ENCODE peak calls at places on chromosome 16, in five cellular contexts. S, E, Q, F and O are unnamed samples. For H3K4me1, the result is how much of the 10 kb centered on the place peaks cover.

GRCh38 chr16:10965440-10966039 is 21.2 kb downstream of the CLEC16A start:
- DNase-seq in F (no peak), Q (no peak), E (no peak), S (no peak), O (no peak)

GRCh38 chr16:65122974-65123845 is 1.3 kb upstream of the CDH11 start:
- DNase-seq in S (peak), F (peak), Q (peak), E (no peak), O (no peak)

GRCh38 chr16:68396481-68396880 is 51.8 kb downstream of the SMPD3 start:
- DNase-seq in S (no peak), F (no peak), E (no peak), Q (no peak), O (no peak)

GRCh38 chr16:85541181-85541580 is 71.9 kb upstream of the GSE1 start:
- DNase-seq in Q (no peak), E (no peak), F (no peak), S (no peak), O (no peak)

GRCh38 chr16:78703951-78704350 is 604.5 kb downstream of the WWOX start:
- DNase-seq in Q (no peak), S (no peak), E (no peak), F (no peak), O (no peak)

GRCh38 chr16:70520612-70521297 is 2.6 kb downstream of the COG4 start:
- DNase-seq in S (no peak), E (no peak), F (no peak), Q (no peak), O (no peak)

GRCh38 chr16:49608801-49609200 is 235.2 kb downstream of the C16orf78 start:
- DNase-seq in Q (no peak), F (no peak), E (no peak), S (no peak), O (peak)

GRCh38 chr16:66551788-66552287 is 538 bp upstream of the CKLF start:
- DNase-seq in S (no peak), E (no peak), F (no peak), Q (no peak), O (no peak)

GRCh38 chr16:68297908-68298307 is 12.8 kb downstream of the SLC7A6OS start:
- DNase-seq in F (no peak), E (no peak), S (no peak), Q (no peak), O (no peak)

GRCh38 chr16:86462334-86463084 is 47.8 kb upstream of the FOXF1 start:
- DNase-seq in Q (no peak), E (no peak), F (no peak), S (no peak), O (no peak)

GRCh38 chr16:31052131-31052530 is 18.8 kb downstream of the STX4 start:
- DNase-seq in F (no peak), E (no peak), S (peak), Q (no peak), O (no peak)

GRCh38 chr16:4795828-4796572 is 831 bp downstream of the SMIM22 start:
- DNase-seq in F (no peak), Q (no peak), E (no peak), S (no peak), O (no peak)

GRCh38 chr16:8678068-8678927 is 3.9 kb downstream of the ABAT start:
- DNase-seq in Q (no peak), E (no peak), F (no peak), S (no peak), O (no peak)

GRCh38 chr16:25988089-25988488 is 296.3 kb downstream of the HS3ST4 start:
- DNase-seq in F (no peak), E (no peak), S (no peak), Q (no peak), O (no peak)

GRCh38 chr16:10297341-10298006 is 88.4 kb upstream of the ATF7IP2 start:
- DNase-seq in F (no peak), E (no peak), S (peak), Q (no peak), O (peak)

GRCh38 chr16:88355389-88356123 is 27.2 kb upstream of the ZNF469 start:
- DNase-seq in S (no peak), Q (no peak), F (peak), E (no peak), O (no peak)

GRCh38 chr16:70747703-70748631 is 53.0 kb downstream of the VAC14 start:
- DNase-seq in E (no peak), F (peak), Q (no peak), S (no peak), O (no peak)

GRCh38 chr16:23534868-23535860 is 22.0 kb downstream of the EARS2 start:
- DNase-seq in F (no peak), E (no peak), S (no peak), Q (no peak), O (no peak)

GRCh38 chr16:11105038-11105903 is 150.7 kb downstream of the SOCS1 start:
- DNase-seq in Q (no peak), E (no peak), F (no peak), S (peak), O (no peak)

GRCh38 chr16:55370762-55371482 is 46.9 kb downstream of the IRX6 start:
- DNase-seq in S (peak), F (peak), Q (peak), E (peak), O (peak)

GRCh38 chr16:17556276-17557052 is 85.7 kb upstream of the XYLT1 start:
- DNase-seq in F (no peak), E (no peak), S (no peak), Q (no peak), O (no peak)

GRCh38 chr16:27698266-27698665 is 148.3 kb downstream of the KATNIP start:
- DNase-seq in S (no peak), F (peak), E (peak), Q (no peak), O (peak)

GRCh38 chr16:67016681-67017450 is 12.1 kb upstream of the CBFB start:
- DNase-seq in S (no peak), F (peak), Q (no peak), E (peak), O (no peak)

GRCh38 chr16:64841482-64841881 is 280.4 kb downstream of the CDH11 start:
- DNase-seq in F (no peak), Q (no peak), S (no peak), E (no peak), O (no peak)

GRCh38 chr16:69040144-69040909 is 65.1 kb upstream of the HAS3 start:
- DNase-seq in S (no peak), E (no peak), F (no peak), Q (no peak), O (no peak)

GRCh38 chr16:83701494-83701893 is 106.3 kb upstream of the HSBP1 start:
- DNase-seq in Q (peak), F (peak), S (no peak), E (no peak), O (no peak)

GRCh38 chr16:69131167-69131748 is 1.1 kb downstream of the CHTF8 start:
- DNase-seq in Q (no peak), F (peak), E (no peak), S (no peak), O (no peak)

GRCh38 chr16:12178251-12178990 is 201.9 kb downstream of the SNX29 start:
- DNase-seq in F (no peak), E (no peak), S (no peak), Q (peak), O (no peak)

GRCh38 chr16:89970011-89970410 is 21.5 kb downstream of the DEF8 start:
- DNase-seq in S (no peak), F (no peak), Q (no peak), E (no peak), O (no peak)

GRCh38 chr16:48522041-48522440 is 87.9 kb downstream of the N4BP1 start:
- DNase-seq in F (no peak), S (no peak), E (no peak), Q (no peak), O (no peak)

GRCh38 chr16:12132290-12132689 is 155.8 kb downstream of the SNX29 start:
- DNase-seq in S (no peak), Q (no peak), E (no peak), F (no peak), O (no peak)

GRCh38 chr16:84144859-84145639 is at the start of the genes DNAAF1 and HSDL1:
- DNase-seq in E (peak), F (peak), S (peak), Q (peak), O (peak)

GRCh38 chr16:48182979-48183537 is 27.3 kb upstream of the ABCC12 start:
- DNase-seq in E (no peak), F (no peak), S (no peak), Q (no peak), O (no peak)

GRCh38 chr16:66735891-66736290 is 15.5 kb downstream of the DYNC1LI2 start:
- DNase-seq in S (no peak), E (no peak), Q (no peak), F (no peak), O (no peak)

GRCh38 chr16:68070811-68071546 is 14.2 kb upstream of the NFATC3 start:
- DNase-seq in E (no peak), F (no peak), Q (no peak), S (no peak), O (peak)

GRCh38 chr16:12390644-12391043 is 413.0 kb downstream of the CPPED1 start:
- DNase-seq in S (no peak), F (no peak), Q (no peak), E (no peak), O (no peak)

GRCh38 chr16:70553175-70553574 is 29.6 kb downstream of the SF3B3 start:
- DNase-seq in E (no peak), S (no peak), F (no peak), Q (no peak), O (no peak)

GRCh38 chr16:2967721-2968161 is 1.4 kb upstream of the PAQR4 start:
- DNase-seq in Q (no peak), E (no peak), S (no peak), F (no peak), O (no peak)
- H3K4me1 ChIP-seq in Q (half or more), E (under half), S (half or more), F (under half), O (under half)

DNA sequence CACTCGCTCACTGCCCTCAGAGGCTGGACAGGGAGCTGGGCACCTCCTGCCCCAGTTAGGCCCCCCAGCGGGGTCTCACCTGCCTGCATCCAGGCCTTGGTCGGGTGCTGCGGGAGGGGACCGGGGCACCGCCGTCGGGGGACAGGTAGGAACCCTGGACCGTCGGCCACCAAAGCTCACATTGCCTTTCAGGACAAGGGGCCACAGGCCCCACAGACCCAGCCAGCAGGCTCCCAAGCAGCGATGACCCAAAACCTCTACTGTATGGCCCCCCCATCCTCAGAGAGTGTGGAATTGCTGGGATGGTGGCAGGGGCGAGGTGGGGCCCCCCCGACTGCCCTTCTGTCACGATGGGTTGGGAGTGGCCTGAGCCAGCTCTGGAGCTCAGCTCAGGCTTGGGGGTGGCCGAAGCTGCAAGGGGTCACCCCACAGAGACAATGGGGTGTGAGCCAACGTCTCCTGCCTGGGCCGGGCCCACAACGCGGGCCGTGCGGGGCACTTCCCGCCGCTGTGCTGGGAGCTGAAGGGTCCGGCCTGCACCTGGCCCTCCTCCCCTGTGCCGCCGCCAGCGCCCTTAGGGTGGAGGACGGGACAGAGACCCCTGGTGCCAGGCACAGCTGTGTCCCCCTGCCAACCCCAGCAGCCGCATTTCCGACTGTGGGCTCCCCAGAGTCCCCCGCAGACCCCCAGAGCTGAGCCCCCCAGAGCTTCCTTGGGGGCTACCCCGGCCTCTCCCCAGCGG is 498 bp downstream of the IGFALS start:
- DNase-seq in E (no peak), S (no peak), F (peak), Q (peak), O (no peak)
- H3K4me1 ChIP-seq in E (under half), S (under half), F (under half), Q (under half), O (under half)

DNA sequence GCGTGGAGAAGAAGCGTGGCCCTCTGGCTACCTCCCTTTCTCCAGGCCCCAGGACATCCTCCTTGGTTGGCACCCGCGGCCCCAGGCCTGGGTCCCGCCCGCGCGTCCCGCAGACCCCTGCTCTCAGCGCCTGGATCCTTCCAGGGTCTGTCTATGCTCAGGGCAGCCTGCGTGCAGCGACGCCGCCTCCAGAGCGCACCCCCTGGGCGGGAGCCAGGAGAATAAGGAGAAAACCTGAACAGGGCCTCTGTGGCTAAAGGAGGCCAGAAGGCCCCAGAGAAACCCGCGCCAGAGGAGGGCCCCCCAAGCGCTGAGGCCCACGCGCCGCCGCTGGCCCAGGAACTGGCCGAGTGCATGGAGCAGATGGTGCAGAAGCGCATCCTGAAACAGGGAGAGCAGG is 40.4 kb upstream of the DNAJA2 start:
- DNase-seq in S (no peak), E (no peak), Q (no peak), F (no peak), O (no peak)
- H3K4me1 ChIP-seq in S (under half), E (under half), Q (under half), F (under half), O (under half)

GRCh38 chr16:2507052-2507678 is 6.6 kb upstream of the ATP6V0C start:
- DNase-seq in Q (peak), E (no peak), F (peak), S (no peak), O (no peak)
- H3K4me1 ChIP-seq in Q (half or more), E (under half), F (under half), S (under half), O (under half)

DNA sequence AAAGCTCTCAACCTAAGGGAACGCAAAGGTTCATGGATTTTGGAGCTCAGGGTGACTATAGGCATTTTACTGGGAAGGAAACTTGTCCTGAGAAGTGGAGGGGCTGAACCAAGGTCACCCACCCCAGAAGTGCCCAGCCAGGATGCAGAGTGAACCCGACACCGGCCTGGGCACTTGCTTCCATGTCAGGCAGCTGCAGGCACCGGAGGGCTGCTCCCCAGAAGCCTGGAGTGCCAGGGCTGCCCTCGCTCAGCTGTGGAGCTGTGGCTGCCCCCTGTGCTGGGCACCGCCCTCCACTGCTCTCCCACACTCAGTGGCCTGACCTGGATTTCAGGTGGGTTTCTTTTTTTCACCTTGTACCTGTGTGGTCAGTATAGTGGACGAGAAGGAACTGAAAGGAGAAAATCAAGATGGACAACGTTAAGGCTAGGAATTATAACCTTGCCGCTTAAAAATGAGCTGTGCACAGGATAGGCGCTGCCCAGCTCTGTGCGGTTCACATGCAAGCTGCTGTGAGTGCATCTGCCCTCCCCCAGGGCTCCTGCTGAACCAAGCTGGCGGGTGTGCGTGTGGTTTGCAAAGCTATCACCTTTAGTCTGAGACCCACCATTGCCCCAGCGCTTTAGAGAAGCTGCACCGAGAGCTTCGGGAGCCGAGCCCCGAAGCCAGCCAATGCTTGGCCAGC is 2.2 kb downstream of the MAPK8IP3 start:
- DNase-seq in S (no peak), E (no peak), Q (no peak), F (no peak), O (no peak)
- H3K4me1 ChIP-seq in S (half or more), E (under half), Q (under half), F (under half), O (under half)